ENCODE peak calls at places on chromosomes 2 and 18, in five cellular contexts. One of them, this sample, is unnamed.

GRCh38 chr2:1676091-1676912 is 68.0 kb downstream of the PXDN start:
- DNase-seq in endodermal cell: no peak
- DNase-seq in PC-3: no peak
- DNase-seq in A549: no peak
- DNase-seq in uterus: no peak
- DNase-seq in this sample: no peak

GRCh38 chr18:9741821-9742541 is 33.9 kb downstream of the RAB31 start:
- DNase-seq in endodermal cell: peak; percentile 76
- DNase-seq in PC-3: peak; percentile 20
- DNase-seq in A549: no peak
- DNase-seq in uterus: no peak
- DNase-seq in this sample: no peak

GRCh38 chr2:72130671-72131360 is 16.8 kb downstream of the CYP26B1 start:
- DNase-seq in endodermal cell: peak; percentile 66
- DNase-seq in PC-3: no peak
- DNase-seq in A549: no peak
- DNase-seq in uterus: peak; percentile 1
- DNase-seq in this sample: no peak

GRCh38 chr18:55903911-55904310 is 315.9 kb upstream of the TCF4 start:
- DNase-seq in endodermal cell: peak; percentile 69
- DNase-seq in PC-3: no peak
- DNase-seq in A549: no peak
- DNase-seq in uterus: no peak
- DNase-seq in this sample: no peak

GRCh38 chr2:18381451-18381850 is 179.0 kb downstream of the RDH14 start:
- DNase-seq in endodermal cell: no peak
- DNase-seq in PC-3: no peak
- DNase-seq in A549: no peak
- DNase-seq in uterus: no peak
- DNase-seq in this sample: no peak

GRCh38 chr2:218999881-219000568 is 6.8 kb upstream of the CRYBA2 start:
- DNase-seq in endodermal cell: peak; percentile 90
- DNase-seq in PC-3: no peak
- DNase-seq in A549: no peak
- DNase-seq in uterus: no peak
- DNase-seq in this sample: no peak

GRCh38 chr2:9637330-9637729 is 6.5 kb upstream of the YWHAQ start:
- DNase-seq in endodermal cell: peak; percentile 50
- DNase-seq in PC-3: peak; percentile 82
- DNase-seq in A549: no peak
- DNase-seq in uterus: no peak
- DNase-seq in this sample: peak; percentile 83

GRCh38 chr2:69073928-69074575 is 61.1 kb downstream of the ANTXR1 start:
- DNase-seq in endodermal cell: no peak
- DNase-seq in PC-3: peak; percentile 11
- DNase-seq in A549: no peak
- DNase-seq in uterus: no peak
- DNase-seq in this sample: peak; percentile 47

GRCh38 chr2:96523659-96524481 is 12.7 kb upstream of the ARID5A start:
- DNase-seq in endodermal cell: peak; percentile 35
- DNase-seq in PC-3: no peak
- DNase-seq in A549: no peak
- DNase-seq in uterus: peak; percentile 58
- DNase-seq in this sample: no peak

GRCh38 chr2:144078802-144079386 is 441.0 kb downstream of the ZEB2 start:
- DNase-seq in endodermal cell: no peak
- DNase-seq in PC-3: no peak
- DNase-seq in A549: no peak
- DNase-seq in uterus: no peak
- DNase-seq in this sample: no peak

GRCh38 chr2:144517825-144518699 is 1.9 kb downstream of the ZEB2 start:
- DNase-seq in endodermal cell: peak; percentile 60
- DNase-seq in PC-3: peak; percentile 6
- DNase-seq in A549: no peak
- DNase-seq in uterus: no peak
- DNase-seq in this sample: no peak

GRCh38 chr18:67730884-67731283 is 214.4 kb upstream of the DSEL start:
- DNase-seq in endodermal cell: no peak
- DNase-seq in PC-3: peak; percentile 94
- DNase-seq in A549: peak; percentile 1
- DNase-seq in uterus: no peak
- DNase-seq in this sample: peak; percentile 91

GRCh38 chr2:85728883-85729824 is 24.6 kb upstream of the ATOH8 start:
- DNase-seq in endodermal cell: peak; percentile 97
- DNase-seq in PC-3: peak; percentile 83
- DNase-seq in A549: peak; percentile 93
- DNase-seq in uterus: peak; percentile 90
- DNase-seq in this sample: peak; percentile 45

GRCh38 chr2:109497447-109497846 is 116.3 kb downstream of the SEPTIN10 start:
- DNase-seq in endodermal cell: no peak
- DNase-seq in PC-3: peak; percentile 78
- DNase-seq in A549: no peak
- DNase-seq in uterus: no peak
- DNase-seq in this sample: no peak

GRCh38 chr18:3819933-3820332 is 370.0 kb downstream of the TGIF1 start:
- DNase-seq in endodermal cell: no peak
- DNase-seq in PC-3: no peak
- DNase-seq in A549: no peak
- DNase-seq in uterus: no peak
- DNase-seq in this sample: no peak

GRCh38 chr2:150042844-150043503 is 444.5 kb downstream of the RND3 start:
- DNase-seq in endodermal cell: no peak
- DNase-seq in PC-3: peak; percentile 55
- DNase-seq in A549: no peak
- DNase-seq in uterus: no peak
- DNase-seq in this sample: no peak

GRCh38 chr2:189783451-189783926 is 650 bp downstream of the ORMDL1 start:
- DNase-seq in endodermal cell: no peak
- DNase-seq in PC-3: peak; percentile 31
- DNase-seq in A549: no peak
- DNase-seq in uterus: no peak
- DNase-seq in this sample: no peak

GRCh38 chr18:50203801-50204604 is 9.1 kb upstream of the MYO5B start:
- DNase-seq in endodermal cell: peak; percentile 91
- DNase-seq in PC-3: peak; percentile 52
- DNase-seq in A549: peak; percentile 24
- DNase-seq in uterus: no peak
- DNase-seq in this sample: no peak

GRCh38 chr2:74756356-74756890 is 77.5 kb upstream of the HK2 start:
- DNase-seq in endodermal cell: no peak
- DNase-seq in PC-3: no peak
- DNase-seq in A549: no peak
- DNase-seq in uterus: no peak
- DNase-seq in this sample: no peak

GRCh38 chr2:64654063-64654811 is 524 bp upstream of the SERTAD2 start:
- DNase-seq in endodermal cell: peak; percentile 92
- DNase-seq in PC-3: peak; percentile 85
- DNase-seq in A549: peak; percentile 62
- DNase-seq in uterus: peak; percentile 73
- DNase-seq in this sample: peak; percentile 62

GRCh38 chr2:27494284-27494943 is 586 bp downstream of the FNDC4 start:
- DNase-seq in endodermal cell: peak; percentile 69
- DNase-seq in PC-3: no peak
- DNase-seq in A549: no peak
- DNase-seq in uterus: peak; percentile 48
- DNase-seq in this sample: peak; percentile 4

GRCh38 chr2:70385966-70386595 is 84.2 kb upstream of the FAM136A start:
- DNase-seq in endodermal cell: peak; percentile 85
- DNase-seq in PC-3: peak; percentile 24
- DNase-seq in A549: no peak
- DNase-seq in uterus: no peak
- DNase-seq in this sample: no peak

GRCh38 chr2:174014699-174015070 is 49.5 kb upstream of the SP3 start:
- DNase-seq in endodermal cell: no peak
- DNase-seq in PC-3: no peak
- DNase-seq in A549: no peak
- DNase-seq in uterus: no peak
- DNase-seq in this sample: no peak

GRCh38 chr2:112155331-112156151 is 17.4 kb downstream of the FBLN7 start:
- DNase-seq in endodermal cell: no peak
- DNase-seq in PC-3: no peak
- DNase-seq in A549: no peak
- DNase-seq in uterus: no peak
- DNase-seq in this sample: no peak

GRCh38 chr18:23453657-23454011 is 547 bp downstream of the RIOK3 start:
- DNase-seq in endodermal cell: no peak
- DNase-seq in PC-3: peak; percentile 65
- DNase-seq in A549: no peak
- DNase-seq in uterus: no peak
- DNase-seq in this sample: peak; percentile 91

GRCh38 chr2:226478121-226478809 is 321.4 kb downstream of the IRS1 start:
- DNase-seq in endodermal cell: peak; percentile 61
- DNase-seq in PC-3: peak; percentile 52
- DNase-seq in A549: peak; percentile 51
- DNase-seq in uterus: peak; percentile 65
- DNase-seq in this sample: peak; percentile 56

GRCh38 chr18:6672909-6673308 is 56.6 kb upstream of the ARHGAP28 start:
- DNase-seq in endodermal cell: no peak
- DNase-seq in PC-3: no peak
- DNase-seq in A549: no peak
- DNase-seq in uterus: no peak
- DNase-seq in this sample: no peak

GRCh38 chr2:157761520-157761919 is 114.6 kb downstream of the ACVR1 start:
- DNase-seq in endodermal cell: no peak
- DNase-seq in PC-3: peak; percentile 13
- DNase-seq in A549: no peak
- DNase-seq in uterus: no peak
- DNase-seq in this sample: peak; percentile 15

GRCh38 chr2:239024226-239024625 is 176.3 kb downstream of the TWIST2 start:
- DNase-seq in endodermal cell: no peak
- DNase-seq in PC-3: no peak
- DNase-seq in A549: no peak
- DNase-seq in uterus: no peak
- DNase-seq in this sample: no peak

GRCh38 chr2:176184749-176185148 is 3.7 kb upstream of the HOXD1 start:
- DNase-seq in endodermal cell: peak; percentile 43
- DNase-seq in PC-3: no peak
- DNase-seq in A549: no peak
- DNase-seq in uterus: no peak
- DNase-seq in this sample: no peak

GRCh38 chr2:156118753-156119416 is 213.6 kb downstream of the NR4A2 start:
- DNase-seq in endodermal cell: no peak
- DNase-seq in PC-3: peak; percentile 23
- DNase-seq in A549: no peak
- DNase-seq in uterus: no peak
- DNase-seq in this sample: peak; percentile 28

GRCh38 chr2:72887032-72887835 is at the start of gene SPR:
- DNase-seq in endodermal cell: peak; percentile 90
- DNase-seq in PC-3: peak; percentile 80
- DNase-seq in A549: peak; percentile 84
- DNase-seq in uterus: peak; percentile 62
- DNase-seq in this sample: peak; percentile 74

GRCh38 chr2:10271509-10271908 is 31.2 kb upstream of the HPCAL1 start:
- DNase-seq in endodermal cell: peak; percentile 33
- DNase-seq in PC-3: no peak
- DNase-seq in A549: no peak
- DNase-seq in uterus: no peak
- DNase-seq in this sample: no peak

GRCh38 chr18:59042477-59042842 is 97.2 kb upstream of the SEC11C start:
- DNase-seq in endodermal cell: no peak
- DNase-seq in PC-3: no peak
- DNase-seq in A549: no peak
- DNase-seq in uterus: no peak
- DNase-seq in this sample: peak; percentile 39

DNA sequence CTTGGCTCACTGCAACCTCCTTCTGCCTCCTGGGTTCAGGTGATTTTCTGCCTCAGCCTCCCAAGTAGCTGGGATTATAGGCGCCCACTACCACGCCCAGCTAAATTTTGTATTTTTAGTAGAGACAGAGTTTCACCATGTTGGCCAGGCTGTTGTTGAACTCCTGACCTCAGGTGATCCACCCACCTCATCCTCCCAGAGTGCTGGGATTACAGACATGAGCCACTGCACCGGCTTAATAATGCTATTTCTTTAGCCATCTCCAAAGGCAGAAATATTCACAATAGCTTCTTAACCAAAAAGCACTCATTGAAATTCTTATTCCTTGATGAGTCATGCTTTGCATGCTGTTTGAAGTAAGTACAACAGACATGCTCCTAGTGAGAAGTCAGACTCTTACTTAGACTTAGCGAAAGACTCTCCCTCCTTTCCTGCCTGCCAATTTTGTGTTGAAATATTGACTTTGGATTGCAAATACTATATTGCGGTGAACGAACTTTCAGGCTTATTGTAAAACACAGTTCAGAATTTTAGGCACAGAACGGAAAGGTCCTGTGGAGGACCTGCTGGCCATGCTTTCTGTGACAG is 4.4 kb downstream of the ACTR3 start:
- DNase-seq in endodermal cell: no peak
- DNase-seq in PC-3: peak; percentile 95
- DNase-seq in A549: peak; percentile 23
- DNase-seq in uterus: no peak
- DNase-seq in this sample: peak; percentile 80
- H3K4me1 ChIP-seq in endodermal cell: peaks cover 4% of the 10 kb centered on the region
- H3K4me1 ChIP-seq in PC-3: peaks cover 56% of the 10 kb centered on the region
- H3K4me1 ChIP-seq in A549: peaks cover 72% of the 10 kb centered on the region
- H3K4me1 ChIP-seq in uterus: no peaks in the 10 kb centered on the region
- H3K4me1 ChIP-seq in this sample: peaks cover 46% of the 10 kb centered on the region

GRCh38 chr2:30447149-30448045 is at the start of gene LCLAT1:
- DNase-seq in endodermal cell: peak; percentile 90
- DNase-seq in PC-3: peak; percentile 79
- DNase-seq in A549: peak; percentile 75
- DNase-seq in uterus: peak; percentile 74
- DNase-seq in this sample: peak; percentile 67
- TF ChIP-seq CTCF in endodermal cell: peak; percentile 40
- TF ChIP-seq CTCF in PC-3: no peak
- TF ChIP-seq CTCF in A549: no peak
- TF ChIP-seq CTCF in uterus: no peak
- TF ChIP-seq CTCF in this sample: no peak

GRCh38 chr2:46327627-46328026 is 30.4 kb downstream of the EPAS1 start:
- DNase-seq in endodermal cell: peak; percentile 54
- DNase-seq in PC-3: no peak
- DNase-seq in A549: no peak
- DNase-seq in uterus: no peak
- DNase-seq in this sample: no peak

GRCh38 chr2:46320141-46320567 is 22.9 kb downstream of the EPAS1 start:
- DNase-seq in endodermal cell: no peak
- DNase-seq in PC-3: no peak
- DNase-seq in A549: no peak
- DNase-seq in uterus: no peak
- DNase-seq in this sample: no peak

GRCh38 chr2:46325178-46325928 is 28.1 kb downstream of the EPAS1 start:
- DNase-seq in endodermal cell: no peak
- DNase-seq in PC-3: no peak
- DNase-seq in A549: no peak
- DNase-seq in uterus: no peak
- DNase-seq in this sample: peak; percentile 73

GRCh38 chr2:46326231-46326980 is 29.2 kb downstream of the EPAS1 start:
- DNase-seq in endodermal cell: peak; percentile 35
- DNase-seq in PC-3: peak; percentile 47
- DNase-seq in A549: no peak
- DNase-seq in uterus: peak; percentile 91
- DNase-seq in this sample: peak; percentile 87

GRCh38 chr2:46323671-46324207 is 26.5 kb downstream of the EPAS1 start:
- DNase-seq in endodermal cell: no peak
- DNase-seq in PC-3: no peak
- DNase-seq in A549: no peak
- DNase-seq in uterus: no peak
- DNase-seq in this sample: no peak
- H3K4me1 ChIP-seq in endodermal cell: no peaks in the 10 kb centered on the region
- H3K4me1 ChIP-seq in PC-3: peaks cover 29% of the 10 kb centered on the region
- H3K4me1 ChIP-seq in A549: peaks cover 100% of the 10 kb centered on the region
- H3K4me1 ChIP-seq in uterus: peaks cover 11% of the 10 kb centered on the region
- H3K4me1 ChIP-seq in this sample: peaks cover 47% of the 10 kb centered on the region

GRCh38 chr2:231926180-231926741 is at the start of gene NPPC:
- DNase-seq in endodermal cell: peak; percentile 92
- DNase-seq in PC-3: peak; percentile 19
- DNase-seq in A549: peak; percentile 46
- DNase-seq in uterus: peak; percentile 39
- DNase-seq in this sample: peak; percentile 69
- TF ChIP-seq CTCF in endodermal cell: peak; percentile 77
- TF ChIP-seq CTCF in PC-3: peak; percentile 30
- TF ChIP-seq CTCF in A549: peak; percentile 47
- TF ChIP-seq CTCF in uterus: no peak
- TF ChIP-seq CTCF in this sample: peak; percentile 37